ENCODE peak calls at places on chromosomes 11 and 22, in nine cellular contexts. L is CD4-positive, CD25-positive, alpha-beta regulatory T cell; V is H1; J is cardiac muscle cell; M is AG04450; E is hypothalamus; W is pulmonary artery endothelial cell; D is IMR-90; A is naive thymus-derived CD4-positive, alpha-beta T cell. S is an unnamed sample.

GRCh38 chr11:33689089-33689488 is 11.5 kb downstream of the C11orf91 start:
- DNase-seq in L (no peak), V (no peak), J (no peak), M (no peak), E (no peak), W (no peak), D (no peak), A (no peak), S (no peak)

GRCh38 chr11:134036484-134037092 is 32.3 kb upstream of the JAM3 start:
- DNase-seq in L (peak; percentile 24), V (no peak), J (no peak), M (no peak), E (no peak), W (no peak), D (no peak), A (no peak), S (no peak)

GRCh38 chr11:63791495-63792167 is 21.6 kb upstream of the SPINDOC start:
- DNase-seq in L (no peak), V (no peak), J (no peak), M (no peak), E (no peak), W (no peak), D (no peak), A (no peak), S (no peak)

GRCh38 chr11:33437529-33437928 is 180.3 kb downstream of the HIPK3 start:
- DNase-seq in L (no peak), V (no peak), J (no peak), M (no peak), E (no peak), W (no peak), D (no peak), A (no peak), S (no peak)

GRCh38 chr11:28696591-28696990 is 588.4 kb downstream of the METTL15 start:
- DNase-seq in L (no peak), V (no peak), J (no peak), M (no peak), E (no peak), W (no peak), D (peak; percentile 10), A (no peak), S (no peak)

GRCh38 chr11:118914178-118914918 is 11.4 kb downstream of the BCL9L start:
- DNase-seq in L (peak; percentile 80), V (no peak), J (no peak), M (no peak), E (no peak), W (no peak), D (no peak), A (peak; percentile 82), S (no peak)

GRCh38 chr11:34620820-34621792 is at the start of gene EHF:
- DNase-seq in L (no peak), V (no peak), J (no peak), M (no peak), E (no peak), W (no peak), D (no peak), A (no peak), S (no peak)

GRCh38 chr22:24423519-24424000 is 3.8 kb upstream of the ADORA2A start:
- DNase-seq in L (peak; percentile 59), V (peak; percentile 92), J (peak; percentile 74), M (no peak), E (no peak), W (no peak), D (no peak), A (peak; percentile 63), S (peak; percentile 25)

GRCh38 chr22:20948450-20948849 is 18.6 kb upstream of the AIFM3 start:
- DNase-seq in L (no peak), V (no peak), J (no peak), M (no peak), E (no peak), W (no peak), D (no peak), A (no peak), S (no peak)

GRCh38 chr11:109641549-109641948 is 219.6 kb downstream of the C11orf87 start:
- DNase-seq in L (no peak), V (no peak), J (peak; percentile 82), M (peak; percentile 1), E (no peak), W (no peak), D (peak; percentile 38), A (no peak), S (no peak)

GRCh38 chr22:50305658-50306566 is 1.5 kb downstream of the PLXNB2 start:
- DNase-seq in L (no peak), V (no peak), J (peak; percentile 57), M (peak; percentile 90), E (peak; percentile 27), W (peak; percentile 79), D (peak; percentile 95), A (no peak), S (no peak)

GRCh38 chr11:96204721-96205459 is 138.1 kb downstream of the MAML2 start:
- DNase-seq in L (peak; percentile 67), V (no peak), J (no peak), M (no peak), E (no peak), W (no peak), D (no peak), A (peak; percentile 71), S (no peak)

GRCh38 chr11:131692151-131692550 is 321.7 kb downstream of the NTM start:
- DNase-seq in L (no peak), V (no peak), J (no peak), M (no peak), E (no peak), W (no peak), D (no peak), A (no peak), S (no peak)

GRCh38 chr22:27462190-27462589 is 339.4 kb downstream of the MN1 start:
- DNase-seq in L (no peak), V (no peak), J (no peak), M (no peak), E (no peak), W (no peak), D (no peak), A (no peak), S (no peak)

GRCh38 chr22:30452861-30453260 is 19.0 kb downstream of the SEC14L3 start:
- DNase-seq in L (no peak), V (no peak), J (no peak), M (no peak), E (no peak), W (no peak), D (no peak), A (no peak), S (no peak)

GRCh38 chr22:45997775-45998637 is 21.0 kb upstream of the WNT7B start:
- DNase-seq in L (no peak), V (no peak), J (no peak), M (no peak), E (no peak), W (no peak), D (no peak), A (no peak), S (no peak)

GRCh38 chr11:86117706-86118050 is 48.8 kb upstream of the PICALM start:
- DNase-seq in L (no peak), V (no peak), J (no peak), M (no peak), E (no peak), W (no peak), D (no peak), A (no peak), S (no peak)

GRCh38 chr11:27319065-27319464 is 44.0 kb downstream of the CCDC34 start:
- DNase-seq in L (no peak), V (no peak), J (no peak), M (no peak), E (no peak), W (no peak), D (peak; percentile 72), A (no peak), S (no peak)

GRCh38 chr22:20244744-20245576 is 23.2 kb downstream of the RTN4R start:
- DNase-seq in L (peak; percentile 54), V (no peak), J (no peak), M (no peak), E (no peak), W (no peak), D (no peak), A (peak; percentile 63), S (no peak)

GRCh38 chr11:134110252-134110651 is 41.4 kb downstream of the JAM3 start:
- DNase-seq in L (no peak), V (no peak), J (no peak), M (no peak), E (no peak), W (no peak), D (no peak), A (no peak), S (no peak)

GRCh38 chr11:38648597-38648996 is 2050.6 kb upstream of the RAG2 start:
- DNase-seq in L (no peak), V (no peak), J (no peak), M (no peak), E (no peak), W (no peak), D (no peak), A (no peak), S (no peak)

GRCh38 chr11:99316761-99317475 is 296.2 kb downstream of the CNTN5 start:
- DNase-seq in L (no peak), V (no peak), J (peak; percentile 57), M (no peak), E (no peak), W (no peak), D (no peak), A (no peak), S (no peak)

GRCh38 chr11:9231848-9232177 is 33.3 kb downstream of the DENND5A start:
- DNase-seq in L (no peak), V (no peak), J (no peak), M (no peak), E (no peak), W (peak; percentile 15), D (peak; percentile 72), A (peak; percentile 35), S (no peak)

GRCh38 chr11:74543991-74544390 is 48.4 kb upstream of the POLD3 start:
- DNase-seq in L (no peak), V (no peak), J (no peak), M (no peak), E (no peak), W (no peak), D (no peak), A (no peak), S (no peak)

GRCh38 chr11:60953781-60954180 is 1.8 kb upstream of the SLC15A3 start:
- DNase-seq in L (no peak), V (no peak), J (no peak), M (no peak), E (no peak), W (peak; percentile 20), D (peak; percentile 44), A (no peak), S (no peak)

GRCh38 chr22:22703715-22704114 is 59.3 kb downstream of the GGTLC2 start:
- DNase-seq in L (no peak), V (no peak), J (no peak), M (no peak), E (no peak), W (no peak), D (no peak), A (no peak), S (no peak)

GRCh38 chr11:31808721-31809542 is 2.2 kb downstream of the PAX6 start:
- DNase-seq in L (no peak), V (peak; percentile 49), J (no peak), M (no peak), E (no peak), W (no peak), D (no peak), A (no peak), S (no peak)